ENCODE peak calls at places on chromosomes 6 and 20, in five cellular contexts. E, P, Z, X and R are unnamed samples.

GRCh38 chr20:44849712-44850111 is 35.8 kb upstream of the YWHAB start:
- DNase-seq in X (no peak), Z (no peak), P (no peak), E (no peak), R (no peak)

GRCh38 chr20:32466739-32467505 is 108.8 kb downstream of the ASXL1 start:
- DNase-seq in X (no peak), Z (no peak), P (no peak), E (no peak), R (no peak)

GRCh38 chr6:118725944-118726343 is 74.6 kb upstream of the CEP85L start:
- DNase-seq in P (no peak), E (no peak), X (no peak), Z (no peak), R (no peak)

GRCh38 chr6:113433506-113433991 is 423.6 kb upstream of the MARCKS start:
- DNase-seq in Z (peak; percentile 87), X (no peak), E (no peak), P (no peak), R (peak; percentile 97)

GRCh38 chr20:32443386-32443974 is 85.3 kb downstream of the ASXL1 start:
- DNase-seq in X (no peak), P (no peak), Z (peak; percentile 29), E (no peak), R (no peak)

GRCh38 chr6:71886184-71887005 is at the start of gene RIMS1:
- DNase-seq in X (peak; percentile 16), P (no peak), Z (no peak), E (no peak), R (peak; percentile 33)

GRCh38 chr6:109257494-109257893 is 124.8 kb downstream of the CD164 start:
- DNase-seq in P (no peak), X (no peak), Z (no peak), E (no peak), R (no peak)

GRCh38 chr20:20824924-20825584 is 112.6 kb upstream of the RALGAPA2 start:
- DNase-seq in P (no peak), E (no peak), Z (peak; percentile 34), X (peak; percentile 19), R (peak; percentile 12)

GRCh38 chr6:70667711-70668498 is at the start of gene SMAP1:
- DNase-seq in E (peak; percentile 98), Z (peak; percentile 79), X (peak; percentile 73), P (peak; percentile 32), R (peak; percentile 89)

GRCh38 chr20:34078540-34078939 is 33.5 kb downstream of the EIF2S2 start:
- DNase-seq in Z (no peak), P (no peak), E (no peak), X (no peak), R (no peak)

GRCh38 chr6:36818741-36819140 is 20.5 kb downstream of the CPNE5 start:
- DNase-seq in P (no peak), E (no peak), Z (no peak), X (no peak), R (no peak)

GRCh38 chr6:159853735-159854134 is 37.1 kb upstream of the MAS1 start:
- DNase-seq in Z (no peak), X (no peak), E (no peak), P (no peak), R (no peak)

GRCh38 chr6:45590225-45590624 is 212.5 kb upstream of the SUPT3H start:
- DNase-seq in P (peak; percentile 44), E (no peak), X (no peak), Z (peak; percentile 92), R (peak; percentile 70)

GRCh38 chr6:26234421-26235239 is 130.4 kb upstream of the BTN3A2 start:
- DNase-seq in Z (peak; percentile 70), P (no peak), E (no peak), X (peak; percentile 59), R (peak; percentile 72)

GRCh38 chr6:130624046-130624445 is 203.2 kb upstream of the SMLR1 start:
- DNase-seq in X (no peak), Z (peak; percentile 47), P (no peak), E (no peak), R (no peak)

GRCh38 chr6:80504882-80505281 is 398.4 kb downstream of the BCKDHB start:
- DNase-seq in E (no peak), P (no peak), X (no peak), Z (no peak), R (no peak)

GRCh38 chr20:3420211-3420707 is 12.8 kb upstream of the DNAAF9 start:
- DNase-seq in Z (peak; percentile 93), E (no peak), P (no peak), X (no peak), R (peak; percentile 87)